ENCODE peak calls at places on chromosomes 7 and 10, in five cellular contexts. Y is psoas muscle, C is heart right ventricle, Q is kidney, H is IMR-90. A is an unnamed sample.

GRCh38 chr10:34985146-34985545 is 105.0 kb downstream of the CUL2 start:
- DNase-seq in Q (no peak), C (no peak), Y (no peak), H (no peak), A (no peak)

GRCh38 chr10:125035136-125035535 is 93.2 kb downstream of the ZRANB1 start:
- DNase-seq in Q (no peak), Y (no peak), H (peak; percentile 98), C (no peak), A (no peak)

GRCh38 chr10:110176122-110176521 is 31.3 kb upstream of the MXI1 start:
- DNase-seq in C (peak; percentile 23), H (no peak), Q (no peak), Y (no peak), A (peak; percentile 23)

GRCh38 chr7:73978681-73979563 is 49.1 kb upstream of the ELN start:
- DNase-seq in H (no peak), Y (peak; percentile 81), Q (peak; percentile 62), C (peak; percentile 41), A (no peak)

GRCh38 chr7:30717181-30717580 is 34.8 kb upstream of the INMT start:
- DNase-seq in C (no peak), Y (no peak), H (no peak), Q (peak; percentile 16), A (no peak)

GRCh38 chr7:117041007-117041406 is 87.7 kb downstream of the ST7 start:
- DNase-seq in Y (no peak), C (no peak), H (peak; percentile 88), Q (no peak), A (no peak)

GRCh38 chr7:45123913-45124312 is 12.4 kb upstream of the TBRG4 start:
- DNase-seq in Y (no peak), C (no peak), H (no peak), Q (no peak), A (no peak)

GRCh38 chr7:36088553-36088952 is 64.5 kb upstream of the EEPD1 start:
- DNase-seq in Y (no peak), Q (no peak), C (no peak), H (no peak), A (no peak)

GRCh38 chr7:727104-727805 is at the start of gene PRKAR1B:
- DNase-seq in Y (no peak), H (no peak), Q (no peak), C (no peak), A (no peak)

GRCh38 chr7:40393660-40394059 is 258.9 kb downstream of the SUGCT start:
- DNase-seq in C (no peak), H (no peak), Y (no peak), Q (no peak), A (no peak)

GRCh38 chr10:34403512-34403911 is 411.6 kb downstream of the PARD3 start:
- DNase-seq in C (no peak), Y (no peak), H (peak; percentile 85), Q (no peak), A (no peak)

GRCh38 chr10:132893090-132893489 is 49.3 kb downstream of the CFAP46 start:
- DNase-seq in C (no peak), Q (no peak), H (no peak), Y (peak; percentile 46), A (no peak)

GRCh38 chr10:133476641-133476990 is 22.9 kb downstream of the SCART1 start:
- DNase-seq in Y (no peak), Q (no peak), C (no peak), H (no peak), A (no peak)

GRCh38 chr10:88813200-88813599 is 10.7 kb downstream of the LIPM start:
- DNase-seq in C (no peak), Y (no peak), H (no peak), Q (no peak), A (no peak)
- H3K27ac ChIP-seq in C (no peak overlapping the region), Y (no peak overlapping the region), H (no peak overlapping the region), Q (no peak overlapping the region), A (no peak overlapping the region)

GRCh38 chr7:123948122-123948521 is 23.1 kb downstream of the SPAM1 start:
- DNase-seq in Q (no peak), H (no peak), C (no peak), Y (no peak), A (no peak)

GRCh38 chr7:123941391-123942180 is 16.5 kb downstream of the SPAM1 start:
- DNase-seq in C (no peak), Q (no peak), H (no peak), Y (no peak), A (no peak)

GRCh38 chr7:123944395-123944794 is 19.4 kb downstream of the SPAM1 start:
- DNase-seq in C (no peak), Q (no peak), Y (no peak), H (no peak), A (no peak)

GRCh38 chr7:123945938-123946337 is 20.9 kb downstream of the SPAM1 start:
- DNase-seq in C (no peak), Y (no peak), H (no peak), Q (no peak), A (no peak)
- H3K4me3 ChIP-seq in C (no peak overlapping the region), Y (no peak overlapping the region), H (no peak overlapping the region), Q (no peak overlapping the region), A (no peak overlapping the region)

DNA sequence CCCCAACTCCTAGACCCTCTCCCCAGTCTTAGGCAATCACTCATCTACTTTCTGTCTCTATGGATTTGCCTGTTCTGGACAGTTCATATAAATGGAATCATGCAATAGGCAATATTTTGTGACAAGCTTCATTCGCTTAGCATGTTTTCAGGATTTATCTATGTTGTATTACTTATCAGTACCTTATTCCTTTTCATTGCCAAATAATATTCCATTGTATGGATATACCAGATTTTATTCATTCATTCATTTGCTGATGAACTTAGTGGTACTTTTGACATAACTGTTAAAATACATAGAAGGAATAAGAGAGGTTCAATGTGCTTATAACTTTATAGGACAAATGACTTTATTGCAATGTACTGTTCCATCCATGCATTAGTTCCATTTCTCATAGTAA is 231.0 kb downstream of the SNX10 start:
- DNase-seq in Y (no peak), H (no peak), Q (no peak), C (no peak), A (no peak)
- H3K27ac ChIP-seq in Y (no peak overlapping the region), H (no peak overlapping the region), Q (no peak overlapping the region), C (no peak overlapping the region), A (no peak overlapping the region)

DNA sequence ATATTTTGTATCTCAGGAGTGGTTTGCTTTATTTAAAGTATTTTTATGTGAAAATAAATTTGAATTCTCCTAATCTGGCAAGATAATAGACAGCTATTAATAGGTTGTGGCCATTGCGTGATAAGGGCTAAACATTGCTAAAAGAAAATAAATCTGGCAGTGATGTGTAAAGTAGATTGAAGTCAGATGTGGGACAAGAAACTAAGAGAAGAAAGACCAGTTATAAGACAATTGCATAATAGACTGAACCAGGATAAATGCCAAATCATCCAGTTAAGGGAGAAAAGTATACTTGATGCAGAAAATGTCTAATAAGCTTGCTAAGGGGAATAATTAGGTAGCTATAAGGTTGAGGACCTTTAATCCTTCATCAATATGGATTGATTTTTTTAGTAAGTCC is 197.5 kb upstream of the CSTF2T start:
- DNase-seq in H (peak; percentile 82), Q (no peak), C (no peak), Y (no peak), A (no peak)
- H3K4me3 ChIP-seq in H (no peak overlapping the region), Q (no peak overlapping the region), C (no peak overlapping the region), Y (no peak overlapping the region), A (no peak overlapping the region)

DNA sequence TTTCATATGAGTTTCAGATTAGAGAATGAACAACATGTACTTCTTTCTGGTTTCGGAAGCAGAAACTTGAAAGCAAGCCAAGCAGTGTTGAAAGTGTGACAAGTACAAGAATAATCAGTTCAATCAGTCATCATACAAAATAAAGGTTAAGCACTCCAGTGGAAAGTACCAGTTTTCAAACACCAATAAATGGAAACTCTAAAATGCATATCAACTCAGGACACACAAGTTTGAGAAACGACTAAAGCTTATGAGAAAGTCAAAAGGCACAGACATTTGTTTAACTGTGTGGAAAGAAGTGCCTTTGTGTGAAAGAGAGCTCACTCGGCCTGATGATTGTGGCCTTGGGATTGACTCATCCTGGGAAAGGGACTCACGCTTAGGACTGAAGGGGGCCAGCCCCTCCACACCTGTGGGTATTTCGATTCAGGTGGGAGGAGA is 60.6 kb upstream of the AKR1C1 start:
- DNase-seq in H (no peak), C (no peak), Y (no peak), Q (no peak), A (no peak)
- H3K27ac ChIP-seq in H (no peak overlapping the region), C (no peak overlapping the region), Y (no peak overlapping the region), Q (peak overlapping the region; percentile 63), A (no peak overlapping the region)

DNA sequence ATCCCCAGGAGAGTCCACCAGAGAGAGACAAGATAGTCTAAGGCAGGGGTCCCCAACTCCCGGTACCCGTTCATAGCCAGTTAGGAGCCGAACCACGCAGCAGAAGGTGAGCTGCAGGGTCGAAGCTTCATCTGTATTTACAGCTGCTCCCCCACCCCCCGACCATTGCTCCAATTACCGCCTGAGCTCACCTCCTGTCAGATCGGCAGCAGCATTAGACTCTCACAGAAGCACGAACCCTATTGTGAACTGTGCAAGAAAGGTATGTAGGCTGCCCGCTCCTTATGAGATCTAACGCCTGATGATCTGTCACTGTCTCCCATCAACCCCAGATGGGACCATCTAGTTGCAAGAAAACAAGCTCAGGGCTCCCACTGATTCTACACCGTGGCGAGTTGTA is 14.6 kb upstream of the AZGP1 start:
- DNase-seq in Q (no peak), Y (no peak), C (no peak), H (no peak), A (no peak)
- H3K4me3 ChIP-seq in Q (no peak overlapping the region), Y (peak overlapping the region; percentile 55), C (peak overlapping the region; percentile 31), H (no peak overlapping the region), A (no peak overlapping the region)

DNA sequence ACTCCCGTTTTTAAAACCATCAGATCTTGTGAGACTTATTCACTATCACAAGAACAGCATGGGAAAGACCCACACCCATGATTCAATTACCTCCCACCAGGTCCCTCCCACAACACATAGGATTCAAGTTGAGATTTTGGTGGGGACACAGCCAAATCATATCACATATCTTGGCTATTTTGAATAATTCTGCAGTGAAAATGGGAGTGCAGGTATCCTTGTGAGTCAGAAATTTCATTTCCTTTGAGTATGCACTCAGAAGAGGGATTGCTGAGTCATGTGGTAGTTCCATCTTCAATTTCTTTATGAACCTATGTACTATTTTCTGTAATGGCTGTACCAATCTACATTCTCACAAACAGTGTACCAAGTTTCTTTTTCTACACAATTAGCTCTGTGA is 125.8 kb downstream of the ANKRD7 start:
- DNase-seq in C (no peak), Y (no peak), H (no peak), Q (no peak), A (no peak)
- H3K27ac ChIP-seq in C (no peak overlapping the region), Y (no peak overlapping the region), H (no peak overlapping the region), Q (no peak overlapping the region), A (no peak overlapping the region)

DNA sequence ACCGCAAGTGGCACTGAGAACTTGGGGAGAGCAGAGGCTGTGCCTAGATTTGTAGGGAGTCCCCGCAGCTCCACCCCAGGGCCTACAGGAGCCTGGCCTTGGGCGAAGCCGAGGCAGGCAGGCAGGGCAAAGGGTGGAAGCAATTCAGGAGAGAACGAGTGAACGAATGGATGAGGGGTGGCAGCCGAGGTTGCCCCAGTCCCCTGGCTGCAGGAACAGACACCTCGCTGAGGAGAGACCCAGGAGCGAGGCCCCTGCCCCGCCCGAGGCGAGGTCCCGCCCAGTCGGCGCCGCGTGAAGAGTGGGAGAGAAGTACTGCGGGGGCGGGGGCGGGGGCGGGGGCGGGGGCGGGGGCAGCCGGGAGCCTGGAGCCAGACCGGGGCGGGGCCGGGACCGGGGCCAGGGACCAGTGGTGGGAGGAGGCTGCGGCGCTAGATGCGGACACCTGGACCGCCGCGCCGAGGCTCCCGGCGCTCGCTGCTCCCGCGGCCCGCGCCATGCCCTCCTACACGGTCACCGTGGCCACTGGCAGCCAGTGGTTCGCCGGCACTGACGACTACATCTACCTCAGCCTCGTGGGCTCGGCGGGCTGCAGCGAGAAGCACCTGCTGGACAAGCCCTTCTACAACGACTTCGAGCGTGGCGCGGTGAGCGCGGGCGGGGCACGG is at the start of gene ALOX5:
- DNase-seq in C (peak; percentile 77), Q (peak; percentile 86), Y (peak; percentile 74), H (no peak), A (peak; percentile 82)
- H3K4me3 ChIP-seq in C (peak within 1 kb of the TSS; percentile 57), Q (peak within 1 kb of the TSS; percentile 39), Y (peak within 1 kb of the TSS; percentile 58), H (no peak within 1 kb of the TSS), A (peak within 1 kb of the TSS; percentile 35)